ENCODE peak calls at places on chromosomes 16 and 17, in six cellular contexts. G is DMS153; A is hepatic stellate cell; E is activated CD8-positive, alpha-beta memory T cell treated with anti-CD3 and anti-CD28 coated beads for 4 hours; S is GM03348; P is stomach. L is an unnamed sample.

GRCh38 chr16:25023541-25023940 is 8.4 kb upstream of the ARHGAP17 start:
- DNase-seq in G (no peak), A (no peak), E (no peak), S (no peak), P (no peak), L (no peak)

GRCh38 chr17:27663862-27664605 is 33.0 kb downstream of the LGALS9 start:
- DNase-seq in G (no peak), A (no peak), E (no peak), S (no peak), P (no peak), L (peak; percentile 3)

GRCh38 chr16:63613701-63614100 is 1508.2 kb downstream of the CDH11 start:
- DNase-seq in G (no peak), A (no peak), E (no peak), S (no peak), P (no peak), L (no peak)

GRCh38 chr16:24359490-24359889 is 103.4 kb downstream of the CACNG3 start:
- DNase-seq in G (no peak), A (no peak), E (no peak), S (no peak), P (no peak), L (no peak)

GRCh38 chr17:72038427-72038826 is 82.4 kb upstream of the SOX9 start:
- DNase-seq in G (no peak), A (no peak), E (no peak), S (no peak), P (no peak), L (no peak)

GRCh38 chr17:74601944-74602572 is 10.0 kb upstream of the CD300LD start:
- DNase-seq in G (no peak), A (peak; percentile 35), E (no peak), S (peak; percentile 54), P (no peak), L (no peak)

GRCh38 chr17:79792984-79793923 is 3.6 kb downstream of the CBX8 start:
- DNase-seq in G (no peak), A (peak; percentile 94), E (no peak), S (peak; percentile 85), P (no peak), L (no peak)

GRCh38 chr16:48335961-48336360 is 49.3 kb downstream of the SIAH1 start:
- DNase-seq in G (no peak), A (peak; percentile 57), E (no peak), S (peak; percentile 57), P (no peak), L (no peak)

GRCh38 chr16:85616608-85617311 is 3.6 kb downstream of the GSE1 start:
- DNase-seq in G (no peak), A (no peak), E (no peak), S (no peak), P (peak; percentile 68), L (no peak)

GRCh38 chr16:77869997-77870813 is 81.8 kb downstream of the VAT1L start:
- DNase-seq in G (no peak), A (no peak), E (no peak), S (no peak), P (no peak), L (no peak)

GRCh38 chr17:55783684-55784245 is 32.9 kb downstream of the PCTP start:
- DNase-seq in G (no peak), A (no peak), E (no peak), S (peak; percentile 50), P (peak; percentile 35), L (peak; percentile 53)

GRCh38 chr17:49510059-49510719 is 15.1 kb downstream of the NGFR start:
- DNase-seq in G (no peak), A (no peak), E (no peak), S (no peak), P (no peak), L (no peak)

GRCh38 chr16:29807426-29808218 is 1.3 kb downstream of the MAZ start:
- DNase-seq in G (peak; percentile 88), A (peak; percentile 87), E (peak; percentile 77), S (peak; percentile 85), P (peak; percentile 89), L (peak; percentile 89)